ENCODE peak calls at places on chromosomes 1 and 21, in five cellular contexts. L is neuronal stem cell, Z is H9, Q is H1, B is trophoblast cell. P is an unnamed sample.
A peak's percentile ranks its signal among the peaks of the same experiment; 100 is the strongest.

GRCh38 chr1:38858833-38859560 is 575 bp downstream of the RRAGC start:
- DNase-seq in L (peak; percentile 21), Z (no peak), Q (no peak), B (peak; percentile 90), P (peak; percentile 80)

GRCh38 chr21:31133243-31133830 is 95.1 kb upstream of the KRTAP19-8 start:
- DNase-seq in L (no peak), Z (no peak), Q (no peak), B (no peak), P (no peak)

GRCh38 chr1:32939655-32940371 is 24.8 kb downstream of the RNF19B start:
- DNase-seq in L (no peak), Z (no peak), Q (no peak), B (no peak), P (peak; percentile 77)

GRCh38 chr1:110673197-110673701 is 1.5 kb downstream of the KCNA3 start:
- DNase-seq in L (no peak), Z (no peak), Q (no peak), B (no peak), P (no peak)

GRCh38 chr1:151398691-151399065 is 695 bp upstream of the PSMB4 start:
- DNase-seq in L (no peak), Z (no peak), Q (no peak), B (no peak), P (no peak)

GRCh38 chr1:105072850-105073249 is 1323.2 kb downstream of the AMY1C start:
- DNase-seq in L (no peak), Z (peak; percentile 39), Q (no peak), B (no peak), P (no peak)

GRCh38 chr1:10710489-10710888 is 86.0 kb downstream of the CASZ1 start:
- DNase-seq in L (no peak), Z (no peak), Q (no peak), B (no peak), P (no peak)

GRCh38 chr1:19922015-19922688 is 1.3 kb downstream of the PLA2G2E start:
- DNase-seq in L (no peak), Z (no peak), Q (no peak), B (peak; percentile 48), P (no peak)

GRCh38 chr1:150092180-150092791 is 24.7 kb downstream of the VPS45 start:
- DNase-seq in L (no peak), Z (no peak), Q (no peak), B (no peak), P (no peak)

GRCh38 chr1:245485996-245486395 is 331.2 kb downstream of the KIF26B start:
- DNase-seq in L (no peak), Z (no peak), Q (no peak), B (no peak), P (no peak)

GRCh38 chr1:155173478-155174333 is at the start of gene TRIM46:
- DNase-seq in L (peak; percentile 66), Z (peak; percentile 81), Q (no peak), B (no peak), P (peak; percentile 68)

GRCh38 chr1:204292733-204293132 is 67.0 kb downstream of the PLEKHA6 start:
- DNase-seq in L (no peak), Z (no peak), Q (no peak), B (no peak), P (no peak)

GRCh38 chr1:220127076-220127475 is 33.1 kb downstream of the IARS2 start:
- DNase-seq in L (no peak), Z (no peak), Q (no peak), B (no peak), P (no peak)

GRCh38 chr1:110508038-110508437 is 10.9 kb downstream of the KCNA10 start:
- DNase-seq in L (no peak), Z (peak; percentile 82), Q (no peak), B (peak; percentile 59), P (no peak)

GRCh38 chr1:54230507-54231339 is 30.8 kb downstream of the MRPL37 start:
- DNase-seq in L (no peak), Z (no peak), Q (no peak), B (peak; percentile 81), P (no peak)

GRCh38 chr1:17116643-17117042 is 2.6 kb downstream of the PADI2 start:
- DNase-seq in L (no peak), Z (no peak), Q (no peak), B (no peak), P (no peak)

GRCh38 chr1:199660071-199660470 is 367.4 kb upstream of the NR5A2 start:
- DNase-seq in L (no peak), Z (no peak), Q (no peak), B (no peak), P (no peak)

GRCh38 chr1:42955311-42956063 is 3.2 kb downstream of the SLC2A1 start:
- DNase-seq in L (no peak), Z (no peak), Q (no peak), B (no peak), P (no peak)

GRCh38 chr1:202029727-202030126 is 19.3 kb downstream of the ELF3 start:
- DNase-seq in L (no peak), Z (no peak), Q (no peak), B (no peak), P (no peak)
- H2BK12ac ChIP-seq in L (no peak overlapping the region), Z (no peak overlapping the region), Q (no peak overlapping the region), B (peak overlapping the region; percentile 31), P (no peak overlapping the region)

GRCh38 chr1:210310562-210310961 is 18.1 kb upstream of the HHAT start:
- DNase-seq in L (no peak), Z (no peak), Q (no peak), B (no peak), P (no peak)

GRCh38 chr1:210313046-210313445 is 15.7 kb upstream of the HHAT start:
- DNase-seq in L (no peak), Z (no peak), Q (no peak), B (no peak), P (no peak)

GRCh38 chr1:210315529-210315928 is 13.2 kb upstream of the HHAT start:
- DNase-seq in L (no peak), Z (no peak), Q (no peak), B (no peak), P (no peak)

GRCh38 chr1:210311726-210312493 is 16.8 kb upstream of the HHAT start:
- DNase-seq in L (no peak), Z (no peak), Q (no peak), B (no peak), P (no peak)
- H3K27me3 ChIP-seq in L (no peaks in the 10 kb centered on the region), Z (no peaks in the 10 kb centered on the region), Q (peaks cover 3% of the 10 kb centered on the region), B (no peaks in the 10 kb centered on the region), P (peaks cover 24% of the 10 kb centered on the region)

DNA sequence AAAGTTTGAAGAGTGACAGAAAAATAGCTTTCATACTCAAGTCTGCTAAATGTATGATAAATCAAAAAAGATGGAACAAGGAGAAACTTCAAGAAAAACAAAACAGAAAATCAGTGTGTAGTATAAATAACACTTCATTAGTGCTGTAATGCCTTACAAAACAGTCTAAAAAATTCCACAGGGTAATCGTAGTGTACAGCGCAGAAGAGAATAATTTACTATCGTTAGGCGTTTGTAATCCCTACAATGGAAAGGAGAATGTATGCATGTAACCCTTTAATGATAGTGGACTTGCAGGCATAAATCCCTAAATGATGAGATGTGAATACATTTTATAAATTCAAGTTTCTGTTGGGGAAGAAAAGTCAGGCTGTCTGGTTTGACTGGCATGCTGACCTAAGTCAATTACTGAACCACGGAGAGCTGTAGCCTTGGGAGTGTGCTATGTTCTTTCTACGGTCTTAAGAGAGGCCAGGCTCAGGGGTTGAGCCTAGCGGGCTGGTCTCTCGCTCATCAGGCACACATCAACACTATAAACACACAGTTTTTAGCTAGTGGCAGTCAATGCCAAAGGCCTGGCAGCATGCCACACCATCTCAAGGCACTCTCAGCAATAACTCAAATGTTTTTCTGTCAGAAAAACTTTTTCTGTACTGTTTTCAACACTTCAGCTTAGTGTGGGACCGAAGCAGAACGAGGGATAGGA is 129.2 kb upstream of the MROH9 start:
- DNase-seq in L (no peak), Z (no peak), Q (no peak), B (no peak), P (no peak)
- H3K23ac ChIP-seq in L (no peak overlapping the region), Z (no peak overlapping the region), Q (no peak overlapping the region), B (no peak overlapping the region), P (no peak overlapping the region)

GRCh38 chr21:26332873-26333272 is 162.3 kb upstream of the APP start:
- DNase-seq in L (no peak), Z (no peak), Q (no peak), B (no peak), P (no peak)
- H2BK12ac ChIP-seq in L (no peak overlapping the region), Z (no peak overlapping the region), Q (peak overlapping the region; percentile 27), B (no peak overlapping the region), P (no peak overlapping the region)

GRCh38 chr1:3141836-3142235 is 72.8 kb downstream of the PRDM16 start:
- DNase-seq in L (no peak), Z (no peak), Q (no peak), B (no peak), P (no peak)

GRCh38 chr1:3145489-3146325 is 76.7 kb downstream of the PRDM16 start:
- DNase-seq in L (no peak), Z (no peak), Q (no peak), B (no peak), P (no peak)

GRCh38 chr1:3142236-3142635 is 73.2 kb downstream of the PRDM16 start:
- DNase-seq in L (no peak), Z (no peak), Q (no peak), B (no peak), P (no peak)

GRCh38 chr1:3139871-3140837 is 71.2 kb downstream of the PRDM16 start:
- DNase-seq in L (no peak), Z (no peak), Q (no peak), B (no peak), P (no peak)

DNA sequence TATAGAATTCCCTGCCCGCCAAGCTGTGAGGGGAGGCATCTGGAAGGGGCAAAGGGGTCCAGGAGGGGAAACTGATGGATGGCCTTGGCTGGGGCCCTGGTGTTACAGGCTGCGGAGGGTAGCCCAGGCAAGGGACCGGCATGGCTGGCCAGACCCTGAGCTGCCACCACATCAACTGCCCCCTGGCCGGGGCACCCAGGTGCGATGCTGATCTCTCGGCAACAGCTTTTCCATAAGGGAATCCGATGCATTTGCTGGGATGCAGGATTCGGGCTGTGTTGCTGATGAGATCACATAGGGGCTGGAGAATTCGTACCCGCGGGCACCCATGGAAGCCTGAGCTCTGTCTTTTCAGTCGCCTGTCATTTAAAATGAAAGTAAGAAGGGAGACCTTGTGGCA is 73.7 kb downstream of the PRDM16 start:
- DNase-seq in L (no peak), Z (no peak), Q (no peak), B (no peak), P (no peak)
- H3K27me3 ChIP-seq in L (peaks cover 27% of the 10 kb centered on the region), Z (no peaks in the 10 kb centered on the region), Q (no peaks in the 10 kb centered on the region), B (no peaks in the 10 kb centered on the region), P (no peaks in the 10 kb centered on the region)

DNA sequence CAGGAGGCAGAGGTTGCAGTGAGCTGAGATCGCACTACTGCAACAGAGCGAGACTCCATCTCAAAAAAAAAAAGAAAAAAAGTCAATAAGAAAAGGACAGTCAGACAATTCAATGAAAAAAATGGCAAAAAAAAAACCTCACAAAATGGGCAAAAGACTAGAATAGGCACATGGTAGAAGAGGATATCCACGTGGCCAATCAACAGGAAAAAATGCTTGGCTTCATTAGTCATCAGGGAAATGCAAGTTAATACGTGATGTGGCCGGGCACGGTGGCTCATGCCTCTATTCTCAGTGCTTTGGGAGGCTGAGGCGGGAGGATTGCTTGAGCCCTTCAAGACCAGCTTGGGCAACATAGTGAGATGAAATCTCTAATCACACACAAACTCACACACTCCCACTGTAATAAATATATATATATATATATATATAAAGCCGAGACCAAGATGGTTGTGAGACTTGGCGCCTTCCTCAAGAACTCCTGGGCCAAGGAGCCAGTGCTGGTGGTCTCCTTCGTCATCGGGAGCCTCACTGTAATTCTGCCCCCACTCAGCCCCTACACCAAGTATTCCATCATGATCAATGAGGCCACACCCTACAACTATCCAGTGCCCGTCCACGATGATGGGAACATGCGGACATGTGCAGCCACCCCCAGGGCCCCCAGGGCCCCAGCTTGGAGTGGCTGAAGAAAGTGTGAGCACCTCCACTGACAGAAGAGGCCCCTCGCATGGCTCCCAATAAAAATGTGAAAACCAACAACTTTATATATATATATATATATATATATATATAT is 22.9 kb upstream of the LEFTY2 start:
- DNase-seq in L (no peak), Z (no peak), Q (no peak), B (no peak), P (no peak)
- H3K23ac ChIP-seq in L (no peak overlapping the region), Z (no peak overlapping the region), Q (no peak overlapping the region), B (no peak overlapping the region), P (no peak overlapping the region)